ENCODE peak calls at places on chromosomes 6 and 20, in six cellular contexts. One of them, this sample, is unnamed.

GRCh38 chr6:167398214-167399050 is 73.5 kb downstream of the TTLL2 start:
- DNase-seq in ovary: no peak
- DNase-seq in IMR-90: no peak
- DNase-seq in heart left ventricle: no peak
- DNase-seq in A549: no peak
- DNase-seq in transverse colon: no peak
- DNase-seq in this sample: no peak

GRCh38 chr20:40948352-40949267 is 80.0 kb upstream of the TOP1 start:
- DNase-seq in ovary: no peak
- DNase-seq in IMR-90: peak
- DNase-seq in heart left ventricle: no peak
- DNase-seq in A549: no peak
- DNase-seq in transverse colon: no peak
- DNase-seq in this sample: no peak

GRCh38 chr6:105879146-105879545 is 207.0 kb upstream of the PRDM1 start:
- DNase-seq in ovary: no peak
- DNase-seq in IMR-90: no peak
- DNase-seq in heart left ventricle: no peak
- DNase-seq in A549: no peak
- DNase-seq in transverse colon: no peak
- DNase-seq in this sample: no peak

GRCh38 chr20:44117296-44118184 is 69.4 kb downstream of the JPH2 start:
- DNase-seq in ovary: no peak
- DNase-seq in IMR-90: no peak
- DNase-seq in heart left ventricle: no peak
- DNase-seq in A549: no peak
- DNase-seq in transverse colon: no peak
- DNase-seq in this sample: peak

GRCh38 chr6:14765753-14766152 is 480.1 kb upstream of the JARID2 start:
- DNase-seq in ovary: no peak
- DNase-seq in IMR-90: no peak
- DNase-seq in heart left ventricle: no peak
- DNase-seq in A549: no peak
- DNase-seq in transverse colon: no peak
- DNase-seq in this sample: peak

GRCh38 chr6:119627908-119628669 is 278.5 kb upstream of the MAN1A1 start:
- DNase-seq in ovary: no peak
- DNase-seq in IMR-90: peak
- DNase-seq in heart left ventricle: no peak
- DNase-seq in A549: no peak
- DNase-seq in transverse colon: no peak
- DNase-seq in this sample: no peak

GRCh38 chr6:140438346-140438735 is 1063.9 kb upstream of the CITED2 start:
- DNase-seq in ovary: no peak
- DNase-seq in IMR-90: peak
- DNase-seq in heart left ventricle: no peak
- DNase-seq in A549: no peak
- DNase-seq in transverse colon: no peak
- DNase-seq in this sample: no peak

GRCh38 chr6:141307309-141307998 is 825.3 kb upstream of the GJE1 start:
- DNase-seq in ovary: no peak
- DNase-seq in IMR-90: no peak
- DNase-seq in heart left ventricle: no peak
- DNase-seq in A549: no peak
- DNase-seq in transverse colon: no peak
- DNase-seq in this sample: no peak

GRCh38 chr20:25584905-25585704 is at the start of gene NINL:
- DNase-seq in ovary: peak
- DNase-seq in IMR-90: peak
- DNase-seq in heart left ventricle: no peak
- DNase-seq in A549: peak
- DNase-seq in transverse colon: peak
- DNase-seq in this sample: no peak

GRCh38 chr6:29926081-29926794 is 16.1 kb upstream of the HLA-A start:
- DNase-seq in ovary: peak
- DNase-seq in IMR-90: peak
- DNase-seq in heart left ventricle: no peak
- DNase-seq in A549: no peak
- DNase-seq in transverse colon: peak
- DNase-seq in this sample: no peak

GRCh38 chr20:64268180-64268579 is 12.6 kb downstream of the PCMTD2 start:
- DNase-seq in ovary: no peak
- DNase-seq in IMR-90: no peak
- DNase-seq in heart left ventricle: peak
- DNase-seq in A549: no peak
- DNase-seq in transverse colon: no peak
- DNase-seq in this sample: no peak

GRCh38 chr20:52422574-52423463 is 231.2 kb upstream of the ZFP64 start:
- DNase-seq in ovary: no peak
- DNase-seq in IMR-90: no peak
- DNase-seq in heart left ventricle: no peak
- DNase-seq in A549: no peak
- DNase-seq in transverse colon: no peak
- DNase-seq in this sample: no peak

GRCh38 chr6:113684382-113684901 is 172.7 kb upstream of the MARCKS start:
- DNase-seq in ovary: no peak
- DNase-seq in IMR-90: peak
- DNase-seq in heart left ventricle: no peak
- DNase-seq in A549: no peak
- DNase-seq in transverse colon: no peak
- DNase-seq in this sample: peak

GRCh38 chr6:89110288-89110687 is 7.6 kb downstream of the SRSF12 start:
- DNase-seq in ovary: no peak
- DNase-seq in IMR-90: no peak
- DNase-seq in heart left ventricle: no peak
- DNase-seq in A549: no peak
- DNase-seq in transverse colon: no peak
- DNase-seq in this sample: no peak

GRCh38 chr6:25017486-25017885 is 81.7 kb upstream of the RIPOR2 start:
- DNase-seq in ovary: no peak
- DNase-seq in IMR-90: no peak
- DNase-seq in heart left ventricle: no peak
- DNase-seq in A549: no peak
- DNase-seq in transverse colon: no peak
- DNase-seq in this sample: no peak

GRCh38 chr6:155706341-155706740 is 250.7 kb upstream of the NOX3 start:
- DNase-seq in ovary: no peak
- DNase-seq in IMR-90: no peak
- DNase-seq in heart left ventricle: no peak
- DNase-seq in A549: no peak
- DNase-seq in transverse colon: no peak
- DNase-seq in this sample: no peak

GRCh38 chr6:28940859-28941680 is 17.3 kb upstream of the TRIM27 start:
- DNase-seq in ovary: peak
- DNase-seq in IMR-90: peak
- DNase-seq in heart left ventricle: peak
- DNase-seq in A549: no peak
- DNase-seq in transverse colon: peak
- DNase-seq in this sample: peak

GRCh38 chr6:49514571-49515484 is 15.1 kb downstream of the GLYATL3 start:
- DNase-seq in ovary: no peak
- DNase-seq in IMR-90: no peak
- DNase-seq in heart left ventricle: no peak
- DNase-seq in A549: no peak
- DNase-seq in transverse colon: no peak
- DNase-seq in this sample: no peak

GRCh38 chr20:63633732-63634131 is 6.8 kb upstream of the GMEB2 start:
- DNase-seq in ovary: no peak
- DNase-seq in IMR-90: no peak
- DNase-seq in heart left ventricle: no peak
- DNase-seq in A549: no peak
- DNase-seq in transverse colon: no peak
- DNase-seq in this sample: no peak

GRCh38 chr20:7146552-7147219 is 379.2 kb downstream of the BMP2 start:
- DNase-seq in ovary: no peak
- DNase-seq in IMR-90: no peak
- DNase-seq in heart left ventricle: no peak
- DNase-seq in A549: no peak
- DNase-seq in transverse colon: no peak
- DNase-seq in this sample: no peak

GRCh38 chr6:138086573-138087196 is 20.5 kb downstream of the PERP start:
- DNase-seq in ovary: no peak
- DNase-seq in IMR-90: peak
- DNase-seq in heart left ventricle: no peak
- DNase-seq in A549: peak
- DNase-seq in transverse colon: no peak
- DNase-seq in this sample: no peak

GRCh38 chr6:19325335-19325789 is 511.8 kb upstream of the ID4 start:
- DNase-seq in ovary: no peak
- DNase-seq in IMR-90: no peak
- DNase-seq in heart left ventricle: no peak
- DNase-seq in A549: no peak
- DNase-seq in transverse colon: no peak
- DNase-seq in this sample: no peak

GRCh38 chr6:12060780-12061619 is 48.9 kb downstream of the HIVEP1 start:
- DNase-seq in ovary: no peak
- DNase-seq in IMR-90: peak
- DNase-seq in heart left ventricle: peak
- DNase-seq in A549: peak
- DNase-seq in transverse colon: peak
- DNase-seq in this sample: peak
- TF ChIP-seq POLR2A in ovary: no peak
- TF ChIP-seq POLR2A in IMR-90: no peak
- TF ChIP-seq POLR2A in heart left ventricle: no peak
- TF ChIP-seq POLR2A in A549: peak
- TF ChIP-seq POLR2A in transverse colon: no peak
- TF ChIP-seq POLR2A in this sample: no peak

GRCh38 chr6:83429857-83430605 is 820 bp downstream of the ME1 start:
- DNase-seq in ovary: peak
- DNase-seq in IMR-90: peak
- DNase-seq in heart left ventricle: no peak
- DNase-seq in A549: no peak
- DNase-seq in transverse colon: peak
- DNase-seq in this sample: peak

GRCh38 chr6:83429269-83429668 is 1.6 kb downstream of the ME1 start:
- DNase-seq in ovary: no peak
- DNase-seq in IMR-90: no peak
- DNase-seq in heart left ventricle: no peak
- DNase-seq in A549: no peak
- DNase-seq in transverse colon: no peak
- DNase-seq in this sample: no peak

GRCh38 chr6:83430606-83431544 is at the start of gene ME1:
- DNase-seq in ovary: peak
- DNase-seq in IMR-90: peak
- DNase-seq in heart left ventricle: peak
- DNase-seq in A549: peak
- DNase-seq in transverse colon: peak
- DNase-seq in this sample: peak

GRCh38 chr6:83432626-83433025 is 1.8 kb upstream of the ME1 start:
- DNase-seq in ovary: no peak
- DNase-seq in IMR-90: peak
- DNase-seq in heart left ventricle: no peak
- DNase-seq in A549: no peak
- DNase-seq in transverse colon: no peak
- DNase-seq in this sample: no peak

GRCh38 chr6:83431545-83432165 is 804 bp upstream of the ME1 start:
- DNase-seq in ovary: no peak
- DNase-seq in IMR-90: no peak
- DNase-seq in heart left ventricle: no peak
- DNase-seq in A549: no peak
- DNase-seq in transverse colon: peak
- DNase-seq in this sample: no peak
- H3K4me3 ChIP-seq in ovary: peak
- H3K4me3 ChIP-seq in IMR-90: no peak
- H3K4me3 ChIP-seq in heart left ventricle: peak
- H3K4me3 ChIP-seq in A549: peak
- H3K4me3 ChIP-seq in transverse colon: peak
- H3K4me3 ChIP-seq in this sample: peak

GRCh38 chr6:123668965-123669591 is 32.3 kb upstream of the TRDN start:
- DNase-seq in ovary: no peak
- DNase-seq in IMR-90: no peak
- DNase-seq in heart left ventricle: no peak
- DNase-seq in A549: no peak
- DNase-seq in transverse colon: no peak
- DNase-seq in this sample: no peak

GRCh38 chr6:123662757-123663156 is 26.0 kb upstream of the TRDN start:
- DNase-seq in ovary: no peak
- DNase-seq in IMR-90: no peak
- DNase-seq in heart left ventricle: no peak
- DNase-seq in A549: no peak
- DNase-seq in transverse colon: no peak
- DNase-seq in this sample: no peak

GRCh38 chr6:123668063-123668462 is 31.3 kb upstream of the TRDN start:
- DNase-seq in ovary: no peak
- DNase-seq in IMR-90: no peak
- DNase-seq in heart left ventricle: no peak
- DNase-seq in A549: no peak
- DNase-seq in transverse colon: no peak
- DNase-seq in this sample: no peak
- TF ChIP-seq POLR2A in ovary: no peak
- TF ChIP-seq POLR2A in IMR-90: no peak
- TF ChIP-seq POLR2A in heart left ventricle: no peak
- TF ChIP-seq POLR2A in A549: no peak
- TF ChIP-seq POLR2A in transverse colon: no peak
- TF ChIP-seq POLR2A in this sample: no peak

DNA sequence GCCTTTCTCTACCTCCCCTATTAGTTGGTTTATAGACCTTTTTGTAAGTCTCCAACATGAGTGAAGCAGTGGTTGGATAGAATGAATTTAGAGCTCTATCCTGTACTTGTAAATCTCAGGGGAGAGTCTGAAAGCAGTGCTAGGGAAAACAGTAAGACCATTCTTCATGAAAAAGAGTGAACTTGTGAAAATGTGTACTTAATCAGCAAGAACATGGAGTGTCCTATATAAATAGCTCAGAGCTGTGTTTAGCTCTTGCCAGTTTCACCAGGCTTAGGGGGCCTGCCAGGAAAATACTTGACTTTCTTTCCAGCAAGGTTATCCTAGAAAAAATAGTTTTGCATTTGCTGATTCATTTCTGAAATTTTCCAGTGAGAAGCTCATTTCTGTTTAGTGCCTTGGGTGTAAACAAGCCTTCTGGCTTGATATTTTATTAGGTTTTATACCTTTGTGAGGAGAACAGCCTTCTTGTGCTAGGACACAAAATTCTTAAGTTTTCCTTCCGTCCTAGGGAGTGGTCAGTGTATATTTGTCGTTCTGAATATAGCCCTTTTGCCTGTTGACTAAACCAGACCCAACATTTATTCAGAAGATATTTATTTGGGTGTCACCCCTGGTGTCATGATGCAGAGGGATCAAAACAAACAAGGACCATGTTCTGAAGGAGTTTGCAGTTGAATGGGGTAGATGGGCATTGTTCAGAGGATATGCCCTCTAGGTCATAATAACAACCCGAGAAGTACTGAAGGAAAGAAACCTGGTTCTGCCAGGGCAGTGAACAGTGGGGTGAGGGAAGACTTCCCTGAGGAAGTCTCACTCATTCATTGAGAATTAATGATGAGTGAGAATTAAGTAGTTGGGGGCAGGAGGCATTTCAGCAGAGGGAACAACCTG is 7.6 kb downstream of the ARFGEF2 start:
- DNase-seq in ovary: no peak
- DNase-seq in IMR-90: peak
- DNase-seq in heart left ventricle: no peak
- DNase-seq in A549: no peak
- DNase-seq in transverse colon: no peak
- DNase-seq in this sample: no peak
- H3K4me3 ChIP-seq in ovary: no peak
- H3K4me3 ChIP-seq in IMR-90: no peak
- H3K4me3 ChIP-seq in heart left ventricle: no peak
- H3K4me3 ChIP-seq in A549: no peak
- H3K4me3 ChIP-seq in transverse colon: no peak
- H3K4me3 ChIP-seq in this sample: no peak